ENCODE peak calls at places on chromosomes 5 and 9, in nine cellular contexts. K is CD8-positive, alpha-beta T cell; C is right lobe of liver; F is heart right ventricle; R is psoas muscle; Z is lower lobe of right lung; V is GM12878; Y is PC-3; G is Panc1. W is an unnamed sample.

GRCh38 chr5:151721087-151721646 is 34.5 kb upstream of the SPARC start:
- ATAC-seq in C (no peak), G (no peak), F (no peak), Y (no peak), R (no peak), V (peak), Z (no peak), K (no peak), W (no peak)

GRCh38 chr5:43106290-43106638 is 14.4 kb upstream of the ZNF131 start:
- ATAC-seq in G (no peak), C (no peak), R (no peak), F (no peak), V (no peak), Y (no peak), K (no peak), Z (no peak), W (no peak)

GRCh38 chr9:126773004-126773607 is 31.7 kb upstream of the ZBTB43 start:
- ATAC-seq in Z (no peak), F (no peak), K (no peak), Y (peak), R (peak), V (peak), G (peak), C (peak), W (no peak)

GRCh38 chr5:3845249-3845648 is 249.6 kb downstream of the IRX1 start:
- ATAC-seq in K (no peak), Y (no peak), R (no peak), C (no peak), F (no peak), Z (no peak), V (no peak), G (no peak), W (no peak)

GRCh38 chr5:75921011-75921410 is 162.2 kb upstream of the SV2C start:
- ATAC-seq in V (no peak), R (no peak), K (no peak), Y (no peak), C (no peak), G (no peak), F (no peak), Z (no peak), W (no peak)

GRCh38 chr5:120605325-120606079 is 141.4 kb downstream of the PRR16 start:
- ATAC-seq in F (no peak), Y (no peak), G (no peak), Z (no peak), K (no peak), C (no peak), V (no peak), R (no peak), W (no peak)

GRCh38 chr5:139955616-139956283 is 87.3 kb downstream of the NRG2 start:
- ATAC-seq in Y (no peak), F (no peak), V (peak), Z (no peak), K (no peak), G (peak), R (no peak), C (no peak), W (no peak)

GRCh38 chr5:146390469-146390868 is 51.8 kb downstream of the POU4F3 start:
- ATAC-seq in V (peak), R (no peak), K (no peak), C (no peak), G (no peak), F (no peak), Z (no peak), Y (no peak), W (no peak)

GRCh38 chr9:97958812-97959511 is 21.0 kb upstream of the HEMGN start:
- ATAC-seq in G (no peak), C (no peak), R (no peak), K (no peak), V (no peak), Y (peak), F (no peak), Z (no peak), W (no peak)

GRCh38 chr5:116576043-116576713 is 1.6 kb upstream of the SEMA6A start:
- ATAC-seq in K (peak), F (peak), G (peak), Y (peak), Z (peak), C (peak), R (peak), V (peak), W (peak)

GRCh38 chr9:131008563-131008908 is 438 bp upstream of the LAMC3 start:
- ATAC-seq in G (peak), C (no peak), V (no peak), F (no peak), Z (no peak), Y (peak), R (no peak), K (no peak), W (no peak)

DNA sequence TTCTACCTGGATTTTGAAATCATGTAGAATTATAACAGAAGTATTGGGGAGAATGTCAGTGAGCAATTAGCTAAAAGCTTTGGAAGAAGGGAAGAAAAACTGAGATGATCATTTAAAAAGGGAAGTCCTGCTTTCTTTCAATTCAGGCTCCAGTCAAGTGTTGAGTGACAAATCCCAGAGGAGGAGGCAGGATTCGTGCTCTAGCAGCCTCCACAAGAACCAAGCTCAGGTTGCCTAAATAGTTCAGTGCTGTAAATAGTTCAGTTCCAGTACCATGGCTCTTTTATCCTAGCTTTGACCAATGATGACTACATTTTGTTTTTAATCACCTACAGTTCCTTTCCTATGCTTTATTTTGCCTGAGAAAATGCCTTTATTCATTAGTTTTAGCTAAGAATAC is 204.9 kb upstream of the NREP start:
- ATAC-seq in R (no peak), V (no peak), Z (no peak), G (no peak), C (no peak), Y (no peak), F (no peak), K (no peak), W (no peak)
- H3K27ac ChIP-seq in R (no peak), V (no peak), Z (no peak), G (no peak), C (no peak), Y (no peak), F (no peak), K (no peak), W (no peak)

GRCh38 chr9:13896047-13896446 is 417.9 kb downstream of the NFIB start:
- ATAC-seq in F (no peak), G (no peak), K (no peak), C (no peak), Z (no peak), Y (no peak), V (no peak), R (no peak), W (no peak)
- H3K27ac ChIP-seq in F (peak), G (no peak), K (no peak), C (no peak), Z (no peak), Y (no peak), V (no peak), R (peak), W (no peak)

DNA sequence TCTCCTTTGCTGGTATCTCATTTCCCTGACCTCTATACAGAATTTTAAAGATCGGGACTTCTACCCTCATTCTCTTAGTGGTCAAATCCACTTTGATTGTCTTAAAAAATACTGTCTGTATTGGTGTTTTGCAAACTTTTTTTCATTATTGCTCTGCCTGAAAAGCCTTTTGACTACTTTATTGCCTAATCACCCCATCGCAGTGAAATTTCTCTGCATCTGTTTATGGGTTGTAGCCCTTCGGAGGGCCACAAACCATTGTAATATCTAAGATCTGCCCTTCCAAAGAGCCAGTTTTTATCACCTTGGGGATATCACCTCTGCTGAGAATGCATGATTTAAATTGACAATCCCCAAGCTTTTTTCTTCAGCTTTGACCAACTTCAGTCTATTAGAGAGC is 21.1 kb downstream of the KIF2A start:
- ATAC-seq in Z (no peak), Y (no peak), C (no peak), R (no peak), K (no peak), F (no peak), V (no peak), G (no peak), W (no peak)
- H3K27ac ChIP-seq in Z (no peak), Y (no peak), C (no peak), R (no peak), K (no peak), F (no peak), V (no peak), G (no peak), W (no peak)

DNA sequence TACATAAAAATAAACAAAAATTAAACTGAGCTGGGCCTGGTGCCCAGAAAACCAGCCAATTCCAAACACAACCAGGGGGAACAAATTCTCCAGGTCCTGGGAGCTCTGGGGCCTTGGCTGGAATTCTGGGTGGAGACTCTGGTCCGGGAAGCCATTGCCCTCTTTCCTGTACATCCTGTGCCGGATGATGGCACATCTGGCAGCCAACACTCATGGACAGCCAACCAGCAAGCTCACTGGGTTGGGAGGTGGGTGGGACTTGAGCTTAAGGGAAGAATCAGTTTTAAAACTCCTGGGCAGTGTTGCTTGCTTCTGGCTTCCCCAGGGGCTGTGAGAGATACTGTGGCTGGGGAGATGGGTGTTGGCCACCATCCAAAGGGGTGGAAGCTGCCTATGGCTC is 56.1 kb downstream of the PCDH1 start:
- ATAC-seq in Z (peak), V (no peak), R (peak), F (peak), K (no peak), Y (peak), G (no peak), C (no peak), W (peak)
- H3K27ac ChIP-seq in Z (peak), V (no peak), R (peak), F (peak), K (no peak), Y (no peak), G (no peak), C (no peak), W (peak)

W was measured in gastroesophageal sphincter.